ENCODE peak calls at places on chromosome 12, in five cellular contexts. One of them, this sample, is unnamed.

GRCh38 chr12:10031771-10032175 is 1.3 kb downstream of the CLEC9A start:
- DNase-seq in HS-5: peak
- DNase-seq in central memory CD4-positive, alpha-beta T cell: no peak
- DNase-seq in activated CD4-positive, alpha-beta T cell treated with anti-CD3 and anti-CD28 coated beads, Interleukin-2, amount 50 U/mL, for 24 hours: no peak
- DNase-seq in stomach: no peak
- DNase-seq in this sample: no peak

GRCh38 chr12:50025187-50026059 is at the start of gene RACGAP1:
- DNase-seq in stomach: peak
- DNase-seq in central memory CD4-positive, alpha-beta T cell: peak
- DNase-seq in HS-5: peak
- DNase-seq in activated CD4-positive, alpha-beta T cell treated with anti-CD3 and anti-CD28 coated beads, Interleukin-2, amount 50 U/mL, for 24 hours: peak
- DNase-seq in this sample: peak

GRCh38 chr12:92107621-92108131 is 38.0 kb downstream of the BTG1 start:
- DNase-seq in stomach: no peak
- DNase-seq in activated CD4-positive, alpha-beta T cell treated with anti-CD3 and anti-CD28 coated beads, Interleukin-2, amount 50 U/mL, for 24 hours: no peak
- DNase-seq in central memory CD4-positive, alpha-beta T cell: no peak
- DNase-seq in HS-5: no peak
- DNase-seq in this sample: no peak

GRCh38 chr12:26621932-26622331 is 211.1 kb downstream of the ITPR2 start:
- DNase-seq in stomach: no peak
- DNase-seq in HS-5: no peak
- DNase-seq in activated CD4-positive, alpha-beta T cell treated with anti-CD3 and anti-CD28 coated beads, Interleukin-2, amount 50 U/mL, for 24 hours: no peak
- DNase-seq in central memory CD4-positive, alpha-beta T cell: no peak
- DNase-seq in this sample: no peak

GRCh38 chr12:124324803-124325705 is 30.2 kb downstream of the RFLNA start:
- DNase-seq in central memory CD4-positive, alpha-beta T cell: no peak
- DNase-seq in stomach: no peak
- DNase-seq in activated CD4-positive, alpha-beta T cell treated with anti-CD3 and anti-CD28 coated beads, Interleukin-2, amount 50 U/mL, for 24 hours: no peak
- DNase-seq in HS-5: no peak
- DNase-seq in this sample: no peak

GRCh38 chr12:26473291-26473690 is 277.9 kb downstream of the SSPN start:
- DNase-seq in activated CD4-positive, alpha-beta T cell treated with anti-CD3 and anti-CD28 coated beads, Interleukin-2, amount 50 U/mL, for 24 hours: no peak
- DNase-seq in stomach: no peak
- DNase-seq in HS-5: no peak
- DNase-seq in central memory CD4-positive, alpha-beta T cell: no peak
- DNase-seq in this sample: no peak

GRCh38 chr12:108649668-108650067 is 16.0 kb upstream of the SELPLG start:
- DNase-seq in HS-5: peak
- DNase-seq in stomach: no peak
- DNase-seq in central memory CD4-positive, alpha-beta T cell: no peak
- DNase-seq in activated CD4-positive, alpha-beta T cell treated with anti-CD3 and anti-CD28 coated beads, Interleukin-2, amount 50 U/mL, for 24 hours: no peak
- DNase-seq in this sample: no peak

GRCh38 chr12:13374783-13375182 is 178.3 kb downstream of the EMP1 start:
- DNase-seq in activated CD4-positive, alpha-beta T cell treated with anti-CD3 and anti-CD28 coated beads, Interleukin-2, amount 50 U/mL, for 24 hours: no peak
- DNase-seq in stomach: peak
- DNase-seq in central memory CD4-positive, alpha-beta T cell: no peak
- DNase-seq in HS-5: no peak
- DNase-seq in this sample: no peak

GRCh38 chr12:95629392-95629791 is 78.1 kb upstream of the USP44 start:
- DNase-seq in HS-5: no peak
- DNase-seq in stomach: no peak
- DNase-seq in activated CD4-positive, alpha-beta T cell treated with anti-CD3 and anti-CD28 coated beads, Interleukin-2, amount 50 U/mL, for 24 hours: no peak
- DNase-seq in central memory CD4-positive, alpha-beta T cell: no peak
- DNase-seq in this sample: no peak

GRCh38 chr12:99976762-99977161 is 8.0 kb downstream of the ANKS1B start:
- DNase-seq in stomach: no peak
- DNase-seq in HS-5: no peak
- DNase-seq in central memory CD4-positive, alpha-beta T cell: no peak
- DNase-seq in activated CD4-positive, alpha-beta T cell treated with anti-CD3 and anti-CD28 coated beads, Interleukin-2, amount 50 U/mL, for 24 hours: no peak
- DNase-seq in this sample: no peak

GRCh38 chr12:67910360-67911292 is 78.6 kb upstream of the IFNG-AS1 start:
- DNase-seq in stomach: no peak
- DNase-seq in activated CD4-positive, alpha-beta T cell treated with anti-CD3 and anti-CD28 coated beads, Interleukin-2, amount 50 U/mL, for 24 hours: no peak
- DNase-seq in HS-5: peak
- DNase-seq in central memory CD4-positive, alpha-beta T cell: no peak
- DNase-seq in this sample: no peak

GRCh38 chr12:51163795-51164194 is 9.1 kb downstream of the TFCP2 start:
- DNase-seq in HS-5: no peak
- DNase-seq in activated CD4-positive, alpha-beta T cell treated with anti-CD3 and anti-CD28 coated beads, Interleukin-2, amount 50 U/mL, for 24 hours: no peak
- DNase-seq in central memory CD4-positive, alpha-beta T cell: no peak
- DNase-seq in stomach: no peak
- DNase-seq in this sample: no peak

GRCh38 chr12:47121146-47121545 is 41.4 kb upstream of the AMIGO2 start:
- DNase-seq in central memory CD4-positive, alpha-beta T cell: no peak
- DNase-seq in stomach: no peak
- DNase-seq in activated CD4-positive, alpha-beta T cell treated with anti-CD3 and anti-CD28 coated beads, Interleukin-2, amount 50 U/mL, for 24 hours: no peak
- DNase-seq in HS-5: no peak
- DNase-seq in this sample: no peak

GRCh38 chr12:26833692-26834168 is 736 bp upstream of the ITPR2 start:
- DNase-seq in stomach: peak
- DNase-seq in activated CD4-positive, alpha-beta T cell treated with anti-CD3 and anti-CD28 coated beads, Interleukin-2, amount 50 U/mL, for 24 hours: no peak
- DNase-seq in central memory CD4-positive, alpha-beta T cell: peak
- DNase-seq in HS-5: no peak
- DNase-seq in this sample: no peak

GRCh38 chr12:109734219-109735000 is 20.8 kb downstream of the FAM222A start:
- DNase-seq in stomach: peak
- DNase-seq in HS-5: no peak
- DNase-seq in activated CD4-positive, alpha-beta T cell treated with anti-CD3 and anti-CD28 coated beads, Interleukin-2, amount 50 U/mL, for 24 hours: no peak
- DNase-seq in central memory CD4-positive, alpha-beta T cell: no peak
- DNase-seq in this sample: no peak

GRCh38 chr12:45216297-45216982 is 545 bp downstream of the ANO6 start:
- DNase-seq in stomach: peak
- DNase-seq in HS-5: no peak
- DNase-seq in central memory CD4-positive, alpha-beta T cell: peak
- DNase-seq in activated CD4-positive, alpha-beta T cell treated with anti-CD3 and anti-CD28 coated beads, Interleukin-2, amount 50 U/mL, for 24 hours: peak
- DNase-seq in this sample: peak

GRCh38 chr12:94560416-94561221 is 89.7 kb downstream of the TMCC3 start:
- DNase-seq in central memory CD4-positive, alpha-beta T cell: no peak
- DNase-seq in activated CD4-positive, alpha-beta T cell treated with anti-CD3 and anti-CD28 coated beads, Interleukin-2, amount 50 U/mL, for 24 hours: no peak
- DNase-seq in stomach: no peak
- DNase-seq in HS-5: peak
- DNase-seq in this sample: peak

GRCh38 chr12:57208946-57209282 is 7.7 kb upstream of the NXPH4 start:
- DNase-seq in HS-5: no peak
- DNase-seq in central memory CD4-positive, alpha-beta T cell: no peak
- DNase-seq in stomach: no peak
- DNase-seq in activated CD4-positive, alpha-beta T cell treated with anti-CD3 and anti-CD28 coated beads, Interleukin-2, amount 50 U/mL, for 24 hours: no peak
- DNase-seq in this sample: no peak

GRCh38 chr12:9943244-9943643 is 11.1 kb upstream of the CLEC2A start:
- DNase-seq in HS-5: no peak
- DNase-seq in central memory CD4-positive, alpha-beta T cell: no peak
- DNase-seq in activated CD4-positive, alpha-beta T cell treated with anti-CD3 and anti-CD28 coated beads, Interleukin-2, amount 50 U/mL, for 24 hours: no peak
- DNase-seq in stomach: no peak
- DNase-seq in this sample: no peak

GRCh38 chr12:121578230-121579189 is 2.3 kb downstream of the KDM2B start:
- DNase-seq in central memory CD4-positive, alpha-beta T cell: peak
- DNase-seq in stomach: no peak
- DNase-seq in activated CD4-positive, alpha-beta T cell treated with anti-CD3 and anti-CD28 coated beads, Interleukin-2, amount 50 U/mL, for 24 hours: no peak
- DNase-seq in HS-5: no peak
- DNase-seq in this sample: no peak

GRCh38 chr12:97308576-97309198 is 153.9 kb upstream of the RMST start:
- DNase-seq in activated CD4-positive, alpha-beta T cell treated with anti-CD3 and anti-CD28 coated beads, Interleukin-2, amount 50 U/mL, for 24 hours: no peak
- DNase-seq in central memory CD4-positive, alpha-beta T cell: peak
- DNase-seq in HS-5: peak
- DNase-seq in stomach: no peak
- DNase-seq in this sample: no peak

GRCh38 chr12:67977668-67978067 is 11.6 kb upstream of the IFNG-AS1 start:
- DNase-seq in central memory CD4-positive, alpha-beta T cell: no peak
- DNase-seq in activated CD4-positive, alpha-beta T cell treated with anti-CD3 and anti-CD28 coated beads, Interleukin-2, amount 50 U/mL, for 24 hours: no peak
- DNase-seq in stomach: no peak
- DNase-seq in HS-5: no peak
- DNase-seq in this sample: no peak

GRCh38 chr12:52307836-52308806 is 13.1 kb downstream of the KRT83 start:
- DNase-seq in activated CD4-positive, alpha-beta T cell treated with anti-CD3 and anti-CD28 coated beads, Interleukin-2, amount 50 U/mL, for 24 hours: no peak
- DNase-seq in central memory CD4-positive, alpha-beta T cell: no peak
- DNase-seq in stomach: peak
- DNase-seq in HS-5: no peak
- DNase-seq in this sample: no peak

GRCh38 chr12:119673634-119674033 is 5.7 kb downstream of the PRKAB1 start:
- DNase-seq in stomach: no peak
- DNase-seq in HS-5: no peak
- DNase-seq in activated CD4-positive, alpha-beta T cell treated with anti-CD3 and anti-CD28 coated beads, Interleukin-2, amount 50 U/mL, for 24 hours: no peak
- DNase-seq in central memory CD4-positive, alpha-beta T cell: no peak
- DNase-seq in this sample: no peak

GRCh38 chr12:4486049-4486699 is 40.6 kb upstream of the FGF6 start:
- DNase-seq in central memory CD4-positive, alpha-beta T cell: no peak
- DNase-seq in HS-5: no peak
- DNase-seq in stomach: no peak
- DNase-seq in activated CD4-positive, alpha-beta T cell treated with anti-CD3 and anti-CD28 coated beads, Interleukin-2, amount 50 U/mL, for 24 hours: no peak
- DNase-seq in this sample: no peak